ENCODE peak calls at places on chromosomes 16 and 17, in ten cellular contexts. G is RWPE1; P is Daoy; A is MM.1S; S is AG10803; E is ELF-1; R is activated CD8-positive, alpha-beta memory T cell treated with anti-CD3 and anti-CD28 coated beads, Interleukin-2, amount 10 ng/mL, durations not matched to agents 7 days and 5 days; L is NCI-H1048; F is EL; V is HEK293T. X is an unnamed sample.
A peak's percentile ranks its signal among the peaks of the same experiment; 100 is the strongest.

GRCh38 chr17:66359351-66359750 is 56.9 kb downstream of the PRKCA start:
- DNase-seq in E (no peak), P (no peak), L (no peak), A (no peak), G (no peak), R (no peak), V (no peak), S (no peak), F (no peak), X (no peak)

GRCh38 chr17:27915715-27916114 is 22.6 kb upstream of the LYRM9 start:
- DNase-seq in G (no peak), A (no peak), L (no peak), F (no peak), S (no peak), P (no peak), V (peak; percentile 45), E (peak; percentile 94), R (no peak), X (no peak)

GRCh38 chr17:37106049-37106448 is 157.3 kb downstream of the AATF start:
- DNase-seq in F (no peak), A (no peak), P (no peak), G (no peak), S (no peak), V (no peak), R (no peak), E (no peak), L (no peak), X (no peak)

GRCh38 chr17:14387036-14387435 is 86.2 kb downstream of the HS3ST3B1 start:
- DNase-seq in F (no peak), V (no peak), A (no peak), P (no peak), L (no peak), S (no peak), G (no peak), E (no peak), R (no peak), X (no peak)

GRCh38 chr17:64178011-64178825 is 48.3 kb upstream of the ERN1 start:
- DNase-seq in F (no peak), A (no peak), R (no peak), G (no peak), P (no peak), L (no peak), S (peak; percentile 27), E (no peak), V (no peak), X (no peak)

GRCh38 chr16:4309833-4310266 is 6.0 kb upstream of the GLIS2 start:
- DNase-seq in S (peak; percentile 55), V (peak; percentile 26), E (peak; percentile 98), F (peak; percentile 79), A (peak; percentile 76), G (no peak), P (peak; percentile 80), L (no peak), R (peak; percentile 72), X (no peak)

GRCh38 chr17:63819585-63820537 is 7.4 kb upstream of the PSMC5 start:
- DNase-seq in G (no peak), V (no peak), R (no peak), P (no peak), A (no peak), F (no peak), L (no peak), S (no peak), E (no peak), X (no peak)

GRCh38 chr17:35373984-35374765 is 754 bp upstream of the SLFN11 start:
- DNase-seq in L (no peak), F (peak; percentile 67), V (no peak), E (peak; percentile 35), G (peak; percentile 20), R (peak; percentile 75), S (peak; percentile 71), P (peak; percentile 73), A (peak; percentile 62), X (peak; percentile 74)

GRCh38 chr17:57943140-57943539 is 12.1 kb downstream of the CUEDC1 start:
- DNase-seq in R (no peak), V (no peak), P (no peak), L (no peak), E (no peak), S (peak; percentile 79), F (peak; percentile 58), G (no peak), A (no peak), X (peak; percentile 45)

GRCh38 chr16:54240180-54241125 is 46.1 kb downstream of the IRX3 start:
- DNase-seq in S (peak; percentile 94), F (no peak), G (no peak), L (no peak), V (no peak), P (no peak), A (no peak), E (no peak), R (no peak), X (peak; percentile 37)

GRCh38 chr16:1176280-1176897 is 23.5 kb downstream of the CACNA1H start:
- DNase-seq in P (no peak), F (no peak), L (no peak), V (no peak), E (no peak), A (no peak), G (no peak), S (no peak), R (no peak), X (no peak)

GRCh38 chr17:34420254-34420766 is 57.3 kb upstream of the CCL1 start:
- DNase-seq in L (no peak), S (peak; percentile 45), P (peak; percentile 68), G (peak; percentile 49), E (peak; percentile 92), F (peak; percentile 55), V (peak; percentile 62), A (peak; percentile 72), R (peak; percentile 75), X (peak; percentile 85)

GRCh38 chr17:28737770-28738679 is 5.8 kb upstream of the TRAF4 start:
- DNase-seq in G (no peak), E (no peak), R (no peak), A (no peak), L (no peak), F (no peak), P (no peak), V (no peak), S (no peak), X (no peak)

GRCh38 chr16:78689031-78689430 is 589.6 kb downstream of the WWOX start:
- DNase-seq in V (no peak), L (no peak), R (no peak), E (no peak), F (no peak), G (no peak), A (no peak), S (no peak), P (no peak), X (no peak)

GRCh38 chr17:28846231-28846630 is 3.6 kb upstream of the FAM222B start:
- DNase-seq in L (no peak), S (no peak), V (no peak), G (no peak), P (no peak), F (no peak), R (no peak), E (no peak), A (no peak), X (no peak)

GRCh38 chr17:63974594-63975192 is 2.0 kb upstream of the SCN4A start:
- DNase-seq in L (no peak), V (no peak), F (peak; percentile 66), G (peak; percentile 78), R (no peak), S (peak; percentile 41), E (no peak), P (peak; percentile 88), A (no peak), X (peak; percentile 72)

GRCh38 chr17:34579979-34580684 is 750 bp downstream of the TMEM132E start:
- DNase-seq in F (peak; percentile 16), R (no peak), A (peak; percentile 21), S (peak; percentile 7), G (no peak), V (peak; percentile 14), L (no peak), E (peak; percentile 65), P (peak; percentile 61), X (peak; percentile 71)

GRCh38 chr17:29378495-29378894 is 11.7 kb upstream of the TAOK1 start:
- DNase-seq in P (no peak), G (no peak), L (no peak), S (no peak), F (no peak), V (no peak), A (no peak), E (no peak), R (no peak), X (no peak)

GRCh38 chr16:82638095-82638798 is 11.5 kb downstream of the CDH13 start:
- DNase-seq in V (no peak), S (peak; percentile 73), F (peak; percentile 95), A (no peak), P (peak; percentile 84), R (no peak), E (no peak), G (peak; percentile 36), L (no peak), X (peak; percentile 46)

GRCh38 chr16:30621765-30622164 is 11.6 kb upstream of the ZNF689 start:
- DNase-seq in L (no peak), G (no peak), F (peak; percentile 41), R (no peak), S (peak; percentile 85), P (peak; percentile 45), A (no peak), V (no peak), E (no peak), X (peak; percentile 35)

GRCh38 chr17:27315322-27315721 is 21.4 kb downstream of the WSB1 start:
- DNase-seq in E (no peak), F (peak; percentile 70), R (no peak), A (no peak), L (no peak), V (peak; percentile 49), G (no peak), P (peak; percentile 41), S (peak; percentile 91), X (peak; percentile 79)

GRCh38 chr16:11835891-11836652 is 15.3 kb downstream of the RSL1D1 start:
- DNase-seq in P (peak; percentile 16), L (no peak), E (peak; percentile 51), G (no peak), V (no peak), A (no peak), R (no peak), F (peak; percentile 74), S (peak; percentile 70), X (no peak)

GRCh38 chr16:56414366-56414765 is 11.0 kb downstream of the AMFR start:
- DNase-seq in A (no peak), G (no peak), E (no peak), R (no peak), S (no peak), F (no peak), L (no peak), V (no peak), P (no peak), X (no peak)

GRCh38 chr17:76826290-76827138 is 41.7 kb upstream of the MGAT5B start:
- DNase-seq in F (no peak), R (no peak), P (no peak), L (no peak), E (peak; percentile 46), S (no peak), V (no peak), G (no peak), A (no peak), X (no peak)

GRCh38 chr17:19867094-19867653 is 562 bp downstream of the ULK2 start:
- DNase-seq in G (peak; percentile 55), F (peak; percentile 68), V (peak; percentile 53), A (peak; percentile 61), P (peak; percentile 70), E (peak; percentile 88), S (peak; percentile 61), R (peak; percentile 70), L (no peak), X (peak; percentile 88)

GRCh38 chr16:77191259-77191969 is 424 bp downstream of the MON1B start:
- DNase-seq in A (peak; percentile 7), L (no peak), S (peak; percentile 17), F (peak; percentile 11), E (no peak), G (peak; percentile 11), V (peak; percentile 24), P (peak; percentile 19), R (peak; percentile 65), X (peak; percentile 29)

GRCh38 chr16:25023541-25023940 is 8.4 kb upstream of the ARHGAP17 start:
- DNase-seq in V (no peak), A (no peak), E (no peak), S (no peak), P (peak; percentile 85), G (no peak), R (no peak), F (no peak), L (no peak), X (no peak)